ENCODE peak calls at places on chromosomes 7 and 10, in five cellular contexts. X, F, Y, S and V are unnamed samples.

GRCh38 chr7:100158229-100159098 is at the start of gene TRAPPC14:
- DNase-seq in S (peak), Y (peak), X (peak), F (peak), V (peak)

GRCh38 chr7:30464231-30464660 is 14.3 kb downstream of the NOD1 start:
- DNase-seq in X (no peak), S (no peak), Y (no peak), F (no peak), V (no peak)

GRCh38 chr10:54776622-54777021 is 24.4 kb downstream of the PCDH15 start:
- DNase-seq in S (no peak), X (no peak), F (no peak), Y (no peak), V (no peak)

GRCh38 chr7:108149119-108149518 is 19.0 kb upstream of the LAMB4 start:
- DNase-seq in X (no peak), S (no peak), F (no peak), Y (no peak), V (no peak)

GRCh38 chr10:30701471-30702173 is 72.1 kb upstream of the LYZL2 start:
- DNase-seq in X (no peak), F (no peak), Y (no peak), S (peak), V (no peak)

GRCh38 chr10:92916433-92916832 is 68.1 kb downstream of the EXOC6 start:
- DNase-seq in Y (no peak), F (no peak), S (no peak), X (no peak), V (no peak)

GRCh38 chr10:11787846-11788245 is 35.3 kb upstream of the PROSER2 start:
- DNase-seq in X (no peak), S (no peak), F (no peak), Y (no peak), V (no peak)

GRCh38 chr7:7103343-7104313 is 78.7 kb upstream of the C1GALT1 start:
- DNase-seq in S (no peak), Y (no peak), F (no peak), X (no peak), V (peak)

GRCh38 chr7:94955807-94956206 is 48.4 kb downstream of the PPP1R9A start:
- DNase-seq in S (no peak), F (no peak), Y (no peak), X (no peak), V (no peak)

GRCh38 chr7:94962661-94963060 is 55.3 kb downstream of the PPP1R9A start:
- DNase-seq in X (no peak), S (no peak), Y (no peak), F (no peak), V (no peak)

GRCh38 chr7:94957041-94957440 is 49.6 kb downstream of the PPP1R9A start:
- DNase-seq in S (no peak), F (no peak), Y (no peak), X (no peak), V (no peak)
- TF ChIP-seq CTCF in S (no peak), F (no peak), Y (no peak), X (no peak), V (no peak)

GRCh38 chr10:59454289-59454919 is 92.1 kb upstream of the FAM13C start:
- DNase-seq in S (no peak), F (no peak), X (no peak), Y (no peak), V (no peak)

GRCh38 chr10:59460601-59461000 is 98.3 kb upstream of the FAM13C start:
- DNase-seq in F (no peak), Y (no peak), X (no peak), S (no peak), V (no peak)

GRCh38 chr10:59456199-59456598 is 93.8 kb upstream of the FAM13C start:
- DNase-seq in X (no peak), F (no peak), S (no peak), Y (no peak), V (no peak)
- TF ChIP-seq CTCF in X (no peak), F (no peak), S (no peak), Y (no peak), V (no peak)

GRCh38 chr7:129635300-129636029 is 23.9 kb downstream of the NRF1 start:
- DNase-seq in X (peak), F (peak), Y (peak), S (peak), V (peak)
- TF ChIP-seq CTCF in X (peak), F (peak), Y (peak), S (peak), V (peak)

DNA sequence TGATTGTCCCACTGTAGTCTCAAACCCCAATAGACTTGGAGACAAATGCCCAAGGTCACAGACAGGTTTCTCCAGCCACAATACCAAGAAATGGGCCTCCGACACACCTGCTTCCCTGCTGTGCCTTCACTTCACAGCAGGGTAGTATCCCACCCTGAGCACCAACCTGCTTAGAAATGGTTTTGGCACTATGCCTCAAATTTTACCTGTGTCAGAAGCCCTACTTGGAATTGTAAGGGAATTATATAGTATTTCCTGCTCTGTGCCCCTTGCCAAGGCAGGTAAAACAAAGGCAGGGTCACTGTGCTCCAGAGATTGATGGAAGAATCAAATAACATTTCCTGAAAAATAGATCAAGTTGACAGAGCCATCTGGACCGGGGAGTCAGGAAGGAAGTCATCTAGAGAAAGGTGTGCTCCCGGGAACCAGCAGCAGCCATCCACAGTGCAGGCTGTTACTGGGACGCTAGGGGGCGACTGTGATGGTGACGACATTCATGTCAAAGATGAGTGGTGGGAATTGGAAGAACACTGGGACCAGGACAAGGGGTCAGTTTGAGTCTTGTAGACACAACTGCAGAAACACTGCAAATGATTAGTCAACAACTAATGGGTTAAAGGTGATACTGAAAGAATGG is 117.8 kb upstream of the AKR1E2 start:
- DNase-seq in F (no peak), X (no peak), Y (peak), S (peak), V (no peak)
- TF ChIP-seq CTCF in F (no peak), X (no peak), Y (peak), S (peak), V (no peak)

DNA sequence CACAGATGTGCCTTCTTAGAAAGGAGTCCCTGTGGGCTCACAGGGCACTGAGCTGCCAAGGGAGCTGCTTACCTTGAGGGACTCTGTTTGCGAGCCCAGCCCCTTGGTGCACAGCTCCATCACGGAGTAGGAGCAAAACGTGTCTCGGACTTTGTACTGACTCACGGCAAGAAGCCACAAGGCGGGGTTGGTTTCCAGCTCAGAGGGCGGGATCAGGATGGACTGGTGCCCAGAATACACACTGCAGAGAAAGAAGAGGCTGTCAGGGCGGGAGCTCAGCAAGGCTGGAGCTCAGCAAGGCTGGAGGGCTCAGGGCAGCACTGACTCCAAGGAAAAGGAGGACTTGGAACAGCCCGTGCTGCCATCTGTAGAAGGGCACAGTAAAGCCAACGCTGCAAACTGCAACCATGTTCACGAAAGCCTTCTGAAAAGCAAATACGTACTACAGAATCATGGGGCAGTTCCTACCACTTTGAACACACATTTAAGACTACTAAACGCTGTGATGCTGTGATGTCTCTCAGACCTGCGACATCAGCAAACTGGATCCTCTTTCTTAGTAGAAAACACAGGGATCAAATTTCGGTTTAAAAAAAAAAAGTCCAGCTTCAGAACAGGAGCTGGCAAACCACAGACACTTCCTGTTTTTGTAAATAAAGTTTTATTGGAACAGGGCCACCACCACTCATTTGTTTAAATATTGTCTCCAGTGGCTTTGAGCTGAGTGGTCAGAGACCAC is 194.3 kb downstream of the ZMYND11 start:
- DNase-seq in X (no peak), Y (peak), S (peak), F (peak), V (no peak)
- TF ChIP-seq CTCF in X (no peak), Y (no peak), S (no peak), F (peak), V (no peak)

GRCh38 chr7:111852081-111852480 is 289.8 kb upstream of the IMMP2L start:
- DNase-seq in Y (no peak), S (no peak), F (no peak), X (no peak), V (no peak)

GRCh38 chr7:111858331-111858730 is 296.0 kb upstream of the IMMP2L start:
- DNase-seq in Y (no peak), X (no peak), F (no peak), S (no peak), V (no peak)

GRCh38 chr7:111855161-111855841 is 293.0 kb upstream of the IMMP2L start:
- DNase-seq in Y (peak), F (peak), S (peak), X (no peak), V (no peak)

GRCh38 chr7:111853231-111853990 is 291.1 kb upstream of the IMMP2L start:
- DNase-seq in S (no peak), Y (no peak), X (no peak), F (no peak), V (no peak)

GRCh38 chr7:111855842-111856227 is 293.5 kb upstream of the IMMP2L start:
- DNase-seq in S (no peak), Y (peak), X (no peak), F (no peak), V (no peak)
- TF ChIP-seq CTCF in S (no peak), Y (no peak), X (no peak), F (peak), V (peak)

GRCh38 chr7:38369816-38370493 is 96.5 kb upstream of the TARP start:
- DNase-seq in F (peak), S (peak), X (peak), Y (peak), V (peak)

GRCh38 chr7:38373155-38373554 is 99.7 kb upstream of the TARP start:
- DNase-seq in Y (no peak), X (no peak), S (no peak), F (no peak), V (no peak)

GRCh38 chr7:38367301-38367700 is 93.9 kb upstream of the TARP start:
- DNase-seq in X (no peak), S (peak), F (no peak), Y (no peak), V (no peak)

GRCh38 chr7:38368191-38368605 is 94.8 kb upstream of the TARP start:
- DNase-seq in F (peak), Y (peak), X (peak), S (peak), V (no peak)
- TF ChIP-seq CTCF in F (peak), Y (peak), X (no peak), S (peak), V (peak)

GRCh38 chr7:96285579-96285978 is 36.3 kb downstream of the SLC25A13 start:
- DNase-seq in Y (no peak), F (no peak), X (no peak), S (peak), V (no peak)
- TF ChIP-seq CTCF in Y (no peak), F (no peak), X (no peak), S (no peak), V (no peak)